ENCODE peak calls at places on chromosomes 5 and 9, in ten cellular contexts. X is iPS DF 6.9, H is lower lobe of right lung, F is uterus, O is bronchial epithelial cell, K is Peyer's patch, V is right lobe of liver, P is Caco-2, L is mucosa of descending colon, S is SK-N-SH. T is an unnamed sample.

GRCh38 chr5:67636091-67636490 is 439.5 kb upstream of the CD180 start:
- DNase-seq in X (no peak), F (peak; percentile 27), H (peak; percentile 47), S (no peak), K (no peak), O (no peak), L (peak; percentile 44), P (no peak), V (no peak), T (no peak)

GRCh38 chr5:141351591-141351990 is 1.7 kb downstream of the PCDHGB1 start:
- DNase-seq in H (no peak), O (no peak), F (no peak), L (no peak), V (no peak), X (no peak), S (no peak), P (no peak), K (no peak), T (no peak)

GRCh38 chr5:1836891-1837880 is 36.0 kb downstream of the NDUFS6 start:
- DNase-seq in P (no peak), L (no peak), X (no peak), O (no peak), V (peak; percentile 62), F (no peak), S (no peak), K (no peak), H (no peak), T (no peak)

GRCh38 chr9:99011161-99011709 is 67.5 kb downstream of the COL15A1 start:
- DNase-seq in S (no peak), F (no peak), H (no peak), V (no peak), X (no peak), L (no peak), O (peak; percentile 15), K (no peak), P (no peak), T (no peak)

GRCh38 chr5:135242021-135242480 is 157.0 kb downstream of the MACROH2A1 start:
- DNase-seq in O (peak; percentile 83), L (no peak), H (peak; percentile 56), P (peak; percentile 12), F (peak; percentile 14), X (no peak), K (no peak), V (no peak), S (no peak), T (peak; percentile 88)

GRCh38 chr9:33229359-33230120 is 10.4 kb upstream of the SPINK4 start:
- DNase-seq in V (peak; percentile 59), K (no peak), H (peak; percentile 89), F (no peak), L (peak; percentile 92), P (peak; percentile 89), S (no peak), X (no peak), O (peak; percentile 98), T (no peak)

GRCh38 chr5:64165500-64166200 is at the start of gene RNF180:
- DNase-seq in X (peak; percentile 25), K (peak; percentile 15), O (peak; percentile 26), L (peak; percentile 48), P (peak; percentile 39), V (peak; percentile 78), F (peak; percentile 48), H (peak; percentile 68), S (peak; percentile 65), T (peak; percentile 55)

GRCh38 chr5:160635046-160635445 is 213.4 kb downstream of the PTTG1 start:
- DNase-seq in F (no peak), V (peak; percentile 63), S (no peak), L (peak; percentile 79), H (no peak), X (no peak), K (no peak), O (no peak), P (no peak), T (no peak)

GRCh38 chr9:37338218-37338617 is 84.3 kb upstream of the GRHPR start:
- DNase-seq in K (no peak), S (no peak), O (no peak), X (no peak), L (no peak), V (no peak), F (no peak), H (no peak), P (no peak), T (no peak)

GRCh38 chr5:154273028-154273617 is 82.6 kb downstream of the GALNT10 start:
- DNase-seq in S (no peak), L (no peak), P (no peak), F (peak; percentile 24), H (no peak), O (peak; percentile 23), K (no peak), V (no peak), X (no peak), T (peak; percentile 33)

GRCh38 chr5:152332696-152333095 is 72.4 kb downstream of the NMUR2 start:
- DNase-seq in F (no peak), P (no peak), S (no peak), L (no peak), O (no peak), X (no peak), H (no peak), K (no peak), V (no peak), T (no peak)

GRCh38 chr9:70080481-70081119 is 37.0 kb downstream of the MAMDC2 start:
- DNase-seq in F (peak; percentile 65), K (no peak), L (no peak), V (no peak), H (no peak), P (no peak), O (peak; percentile 58), S (no peak), X (no peak), T (no peak)

GRCh38 chr9:70673844-70674243 is 259.4 kb upstream of the KLF9 start:
- DNase-seq in O (no peak), H (no peak), S (no peak), L (no peak), K (no peak), F (no peak), X (no peak), V (no peak), P (no peak), T (no peak)

GRCh38 chr5:172374783-172375182 is 79.5 kb downstream of the SH3PXD2B start:
- DNase-seq in X (no peak), L (no peak), H (no peak), S (no peak), V (no peak), F (no peak), K (no peak), O (no peak), P (no peak), T (no peak)

GRCh38 chr5:172370648-172371248 is 83.6 kb downstream of the SH3PXD2B start:
- DNase-seq in F (no peak), H (no peak), O (peak; percentile 62), S (no peak), L (no peak), X (peak; percentile 54), K (peak; percentile 20), V (no peak), P (no peak), T (no peak)

GRCh38 chr5:172370237-172370640 is 84.1 kb downstream of the SH3PXD2B start:
- DNase-seq in O (no peak), K (no peak), P (no peak), V (no peak), F (no peak), X (no peak), S (no peak), H (no peak), L (no peak), T (no peak)

GRCh38 chr5:172377438-172377837 is 76.9 kb downstream of the SH3PXD2B start:
- DNase-seq in F (no peak), H (no peak), K (no peak), P (peak; percentile 5), O (no peak), S (no peak), L (no peak), X (no peak), V (no peak), T (no peak)

GRCh38 chr5:172373680-172374079 is 80.6 kb downstream of the SH3PXD2B start:
- DNase-seq in H (no peak), P (no peak), X (no peak), O (peak; percentile 74), V (no peak), K (no peak), L (no peak), S (no peak), F (no peak), T (no peak)
- H3K36me3 ChIP-seq in H (peaks cover 15% of the 10 kb centered on the region), P (no peaks in the 10 kb centered on the region), X (peaks cover 13% of the 10 kb centered on the region), O (peaks cover 8% of the 10 kb centered on the region), V (no peaks in the 10 kb centered on the region), K (no peaks in the 10 kb centered on the region), L (no peaks in the 10 kb centered on the region), S (peaks cover 27% of the 10 kb centered on the region), F (no peaks in the 10 kb centered on the region), T (no peaks in the 10 kb centered on the region)

GRCh38 chr5:134142806-134143205 is 28.3 kb downstream of the TCF7 start:
- DNase-seq in H (peak; percentile 36), O (no peak), P (no peak), S (no peak), F (no peak), V (no peak), X (no peak), L (peak; percentile 33), K (peak; percentile 15), T (peak; percentile 11)
- H3K36me3 ChIP-seq in H (peaks cover 85% of the 10 kb centered on the region), O (peaks cover 15% of the 10 kb centered on the region), P (peaks cover 8% of the 10 kb centered on the region), S (peaks cover 81% of the 10 kb centered on the region), F (no peaks in the 10 kb centered on the region), V (no peaks in the 10 kb centered on the region), X (peaks cover 11% of the 10 kb centered on the region), L (no peaks in the 10 kb centered on the region), K (peaks cover 74% of the 10 kb centered on the region), T (no peaks in the 10 kb centered on the region)

GRCh38 chr5:74630387-74631087 is 10.0 kb downstream of the ENC1 start:
- DNase-seq in F (no peak), K (no peak), V (no peak), H (no peak), X (no peak), L (no peak), P (no peak), O (peak; percentile 97), S (no peak), T (no peak)
- H3K36me3 ChIP-seq in F (no peaks in the 10 kb centered on the region), K (peaks cover 43% of the 10 kb centered on the region), V (no peaks in the 10 kb centered on the region), H (peaks cover 59% of the 10 kb centered on the region), X (peaks cover 2% of the 10 kb centered on the region), L (no peaks in the 10 kb centered on the region), P (peaks cover 24% of the 10 kb centered on the region), O (peaks cover 8% of the 10 kb centered on the region), S (peaks cover 40% of the 10 kb centered on the region), T (no peaks in the 10 kb centered on the region)

GRCh38 chr9:116689117-116689516 is 2.0 kb downstream of the TRIM32 start:
- DNase-seq in H (no peak), S (no peak), O (no peak), V (no peak), F (no peak), X (no peak), L (no peak), K (no peak), P (no peak), T (no peak)

GRCh38 chr9:116689633-116690032 is 2.5 kb downstream of the TRIM32 start:
- DNase-seq in P (no peak), V (no peak), H (no peak), S (no peak), L (no peak), X (no peak), K (no peak), O (no peak), F (no peak), T (no peak)

GRCh38 chr9:116692619-116693018 is 5.5 kb downstream of the TRIM32 start:
- DNase-seq in K (no peak), S (no peak), F (no peak), H (no peak), O (peak; percentile 30), P (no peak), X (no peak), L (no peak), V (no peak), T (no peak)

GRCh38 chr9:116693233-116693731 is 6.2 kb downstream of the TRIM32 start:
- DNase-seq in H (no peak), K (no peak), P (no peak), X (no peak), S (no peak), F (no peak), V (no peak), L (no peak), O (peak; percentile 92), T (no peak)

GRCh38 chr9:116691607-116692006 is 4.5 kb downstream of the TRIM32 start:
- DNase-seq in X (no peak), V (no peak), O (no peak), F (no peak), H (no peak), S (no peak), K (no peak), L (no peak), P (no peak), T (no peak)
- H3K36me3 ChIP-seq in X (no peaks in the 10 kb centered on the region), V (no peaks in the 10 kb centered on the region), O (no peaks in the 10 kb centered on the region), F (no peaks in the 10 kb centered on the region), H (no peaks in the 10 kb centered on the region), S (peaks cover 19% of the 10 kb centered on the region), K (no peaks in the 10 kb centered on the region), L (no peaks in the 10 kb centered on the region), P (no peaks in the 10 kb centered on the region), T (no peaks in the 10 kb centered on the region)

T was measured in adrenal gland.